ENCODE peak calls at places on chromosome 6, in nine cellular contexts. One of them, this sample, is unnamed.

GRCh38 chr6:82984720-82985119 is 80.9 kb downstream of the UBE3D start:
- DNase-seq in stomach: no peak
- DNase-seq in upper lobe of left lung: no peak
- DNase-seq in ovary: no peak
- DNase-seq in A549: no peak
- DNase-seq in HepG2: no peak
- DNase-seq in K562: no peak
- DNase-seq in tibial nerve: no peak
- DNase-seq in transverse colon: no peak
- DNase-seq in this sample: no peak

GRCh38 chr6:43742931-43743632 is 26.9 kb upstream of the VEGFA start:
- DNase-seq in stomach: no peak
- DNase-seq in upper lobe of left lung: no peak
- DNase-seq in ovary: no peak
- DNase-seq in A549: no peak
- DNase-seq in HepG2: no peak
- DNase-seq in K562: no peak
- DNase-seq in tibial nerve: no peak
- DNase-seq in transverse colon: no peak
- DNase-seq in this sample: peak

GRCh38 chr6:36829919-36830544 is 9.2 kb downstream of the CPNE5 start:
- DNase-seq in stomach: peak
- DNase-seq in upper lobe of left lung: no peak
- DNase-seq in ovary: peak
- DNase-seq in A549: no peak
- DNase-seq in HepG2: peak
- DNase-seq in K562: no peak
- DNase-seq in tibial nerve: peak
- DNase-seq in transverse colon: peak
- DNase-seq in this sample: peak

GRCh38 chr6:107819976-107820551 is 4.0 kb downstream of the SCML4 start:
- DNase-seq in stomach: no peak
- DNase-seq in upper lobe of left lung: no peak
- DNase-seq in ovary: no peak
- DNase-seq in A549: no peak
- DNase-seq in HepG2: no peak
- DNase-seq in K562: no peak
- DNase-seq in tibial nerve: no peak
- DNase-seq in transverse colon: peak
- DNase-seq in this sample: no peak

GRCh38 chr6:117558818-117559217 is 43.5 kb downstream of the GOPC start:
- DNase-seq in stomach: no peak
- DNase-seq in upper lobe of left lung: no peak
- DNase-seq in ovary: no peak
- DNase-seq in A549: no peak
- DNase-seq in HepG2: no peak
- DNase-seq in K562: no peak
- DNase-seq in tibial nerve: no peak
- DNase-seq in transverse colon: no peak
- DNase-seq in this sample: no peak

GRCh38 chr6:11207199-11207968 is 25.1 kb downstream of the NEDD9 start:
- DNase-seq in stomach: peak
- DNase-seq in upper lobe of left lung: no peak
- DNase-seq in ovary: no peak
- DNase-seq in A549: peak
- DNase-seq in HepG2: peak
- DNase-seq in K562: no peak
- DNase-seq in tibial nerve: no peak
- DNase-seq in transverse colon: peak
- DNase-seq in this sample: peak

GRCh38 chr6:3124667-3125066 is 6.2 kb downstream of the BPHL start:
- DNase-seq in stomach: no peak
- DNase-seq in upper lobe of left lung: no peak
- DNase-seq in ovary: no peak
- DNase-seq in A549: no peak
- DNase-seq in HepG2: no peak
- DNase-seq in K562: no peak
- DNase-seq in tibial nerve: no peak
- DNase-seq in transverse colon: no peak
- DNase-seq in this sample: no peak

GRCh38 chr6:143962644-143962929 is 45.5 kb downstream of the PLAGL1 start:
- DNase-seq in stomach: no peak
- DNase-seq in upper lobe of left lung: no peak
- DNase-seq in ovary: no peak
- DNase-seq in A549: no peak
- DNase-seq in HepG2: no peak
- DNase-seq in K562: no peak
- DNase-seq in tibial nerve: no peak
- DNase-seq in transverse colon: no peak
- DNase-seq in this sample: no peak

GRCh38 chr6:151248295-151248694 is 8.5 kb downstream of the AKAP12 start:
- DNase-seq in stomach: no peak
- DNase-seq in upper lobe of left lung: no peak
- DNase-seq in ovary: no peak
- DNase-seq in A549: no peak
- DNase-seq in HepG2: no peak
- DNase-seq in K562: no peak
- DNase-seq in tibial nerve: no peak
- DNase-seq in transverse colon: no peak
- DNase-seq in this sample: no peak

GRCh38 chr6:108741346-108741989 is 106.8 kb upstream of the ARMC2 start:
- DNase-seq in stomach: no peak
- DNase-seq in upper lobe of left lung: no peak
- DNase-seq in ovary: no peak
- DNase-seq in A549: no peak
- DNase-seq in HepG2: peak
- DNase-seq in K562: no peak
- DNase-seq in tibial nerve: no peak
- DNase-seq in transverse colon: no peak
- DNase-seq in this sample: no peak

GRCh38 chr6:138953451-138953850 is 34.6 kb downstream of the REPS1 start:
- DNase-seq in stomach: no peak
- DNase-seq in upper lobe of left lung: no peak
- DNase-seq in ovary: no peak
- DNase-seq in A549: no peak
- DNase-seq in HepG2: no peak
- DNase-seq in K562: no peak
- DNase-seq in tibial nerve: no peak
- DNase-seq in transverse colon: no peak
- DNase-seq in this sample: no peak

GRCh38 chr6:6390849-6391602 is 70.6 kb upstream of the F13A1 start:
- DNase-seq in stomach: no peak
- DNase-seq in upper lobe of left lung: no peak
- DNase-seq in ovary: no peak
- DNase-seq in A549: no peak
- DNase-seq in HepG2: no peak
- DNase-seq in K562: no peak
- DNase-seq in tibial nerve: no peak
- DNase-seq in transverse colon: no peak
- DNase-seq in this sample: no peak

GRCh38 chr6:139743629-139744028 is 369.2 kb upstream of the CITED2 start:
- DNase-seq in stomach: no peak
- DNase-seq in upper lobe of left lung: no peak
- DNase-seq in ovary: no peak
- DNase-seq in A549: peak
- DNase-seq in HepG2: peak
- DNase-seq in K562: no peak
- DNase-seq in tibial nerve: no peak
- DNase-seq in transverse colon: no peak
- DNase-seq in this sample: no peak

GRCh38 chr6:107621216-107621940 is 131.5 kb downstream of the SOBP start:
- DNase-seq in stomach: no peak
- DNase-seq in upper lobe of left lung: no peak
- DNase-seq in ovary: no peak
- DNase-seq in A549: no peak
- DNase-seq in HepG2: no peak
- DNase-seq in K562: no peak
- DNase-seq in tibial nerve: no peak
- DNase-seq in transverse colon: no peak
- DNase-seq in this sample: no peak

GRCh38 chr6:36443951-36444428 is 1.2 kb downstream of the KCTD20 start:
- DNase-seq in stomach: no peak
- DNase-seq in upper lobe of left lung: no peak
- DNase-seq in ovary: no peak
- DNase-seq in A549: peak
- DNase-seq in HepG2: peak
- DNase-seq in K562: peak
- DNase-seq in tibial nerve: no peak
- DNase-seq in transverse colon: no peak
- DNase-seq in this sample: no peak

GRCh38 chr6:152184573-152185157 is 377.2 kb downstream of the ESR1 start:
- DNase-seq in stomach: no peak
- DNase-seq in upper lobe of left lung: no peak
- DNase-seq in ovary: no peak
- DNase-seq in A549: no peak
- DNase-seq in HepG2: no peak
- DNase-seq in K562: no peak
- DNase-seq in tibial nerve: no peak
- DNase-seq in transverse colon: no peak
- DNase-seq in this sample: no peak

DNA sequence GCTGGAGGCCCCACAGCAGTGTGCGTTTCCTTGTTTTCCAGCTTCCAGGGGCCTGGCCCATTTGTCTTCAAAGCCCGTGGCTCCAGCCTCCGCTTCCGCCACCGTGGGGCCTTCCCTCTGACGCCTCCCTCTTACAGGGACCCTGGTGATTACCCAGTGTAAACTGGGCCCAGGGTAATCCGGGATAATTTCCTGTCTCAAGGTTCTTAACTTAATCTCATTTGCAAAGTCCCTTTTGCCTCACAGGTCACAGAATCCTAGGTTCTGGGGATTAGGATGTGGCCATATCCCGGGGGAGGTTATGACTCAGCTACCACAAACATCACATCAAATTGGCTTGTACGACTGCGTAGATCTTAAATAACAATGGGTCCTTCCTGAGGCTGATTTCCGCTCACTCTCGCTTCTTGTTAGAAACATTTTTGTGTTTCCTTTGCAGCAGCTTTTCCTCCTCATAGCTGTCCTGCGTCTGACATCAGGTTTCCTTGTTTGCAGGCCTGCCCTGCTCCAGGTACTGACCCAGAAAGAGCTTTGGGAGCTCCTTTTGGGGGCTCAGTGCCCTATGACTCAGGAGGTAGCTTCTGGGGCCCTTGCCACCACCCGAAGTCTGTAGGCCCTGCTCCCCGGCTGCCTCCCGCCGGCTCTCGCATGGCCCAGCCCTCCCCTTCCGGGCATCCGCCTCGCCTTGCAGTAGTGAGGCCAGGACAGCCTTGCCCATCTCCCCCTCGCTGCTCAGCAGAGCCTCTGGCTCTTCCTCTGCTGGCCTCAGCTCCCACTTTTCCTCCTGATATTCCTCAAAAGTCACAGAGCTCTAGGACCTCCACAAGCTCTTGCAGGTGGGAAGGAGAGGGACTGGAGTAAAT is 100.5 kb downstream of the ERMARD start:
- DNase-seq in stomach: peak
- DNase-seq in upper lobe of left lung: peak
- DNase-seq in ovary: peak
- DNase-seq in A549: no peak
- DNase-seq in HepG2: no peak
- DNase-seq in K562: no peak
- DNase-seq in tibial nerve: no peak
- DNase-seq in transverse colon: no peak
- DNase-seq in this sample: no peak
- TF ChIP-seq EP300 in stomach: no peak
- TF ChIP-seq EP300 in upper lobe of left lung: peak
- TF ChIP-seq EP300 in ovary: no peak
- TF ChIP-seq EP300 in A549: no peak
- TF ChIP-seq EP300 in HepG2: no peak
- TF ChIP-seq EP300 in K562: no peak
- TF ChIP-seq EP300 in tibial nerve: peak
- TF ChIP-seq EP300 in transverse colon: no peak
- TF ChIP-seq EP300 in this sample: no peak

GRCh38 chr6:56683882-56684281 is 41.2 kb upstream of the DST start:
- DNase-seq in stomach: no peak
- DNase-seq in upper lobe of left lung: no peak
- DNase-seq in ovary: no peak
- DNase-seq in A549: peak
- DNase-seq in HepG2: peak
- DNase-seq in K562: no peak
- DNase-seq in tibial nerve: no peak
- DNase-seq in transverse colon: peak
- DNase-seq in this sample: no peak
- TF ChIP-seq EP300 in stomach: no peak
- TF ChIP-seq EP300 in upper lobe of left lung: peak
- TF ChIP-seq EP300 in ovary: no peak
- TF ChIP-seq EP300 in A549: peak
- TF ChIP-seq EP300 in HepG2: peak
- TF ChIP-seq EP300 in K562: no peak
- TF ChIP-seq EP300 in tibial nerve: peak
- TF ChIP-seq EP300 in transverse colon: no peak
- TF ChIP-seq EP300 in this sample: no peak

DNA sequence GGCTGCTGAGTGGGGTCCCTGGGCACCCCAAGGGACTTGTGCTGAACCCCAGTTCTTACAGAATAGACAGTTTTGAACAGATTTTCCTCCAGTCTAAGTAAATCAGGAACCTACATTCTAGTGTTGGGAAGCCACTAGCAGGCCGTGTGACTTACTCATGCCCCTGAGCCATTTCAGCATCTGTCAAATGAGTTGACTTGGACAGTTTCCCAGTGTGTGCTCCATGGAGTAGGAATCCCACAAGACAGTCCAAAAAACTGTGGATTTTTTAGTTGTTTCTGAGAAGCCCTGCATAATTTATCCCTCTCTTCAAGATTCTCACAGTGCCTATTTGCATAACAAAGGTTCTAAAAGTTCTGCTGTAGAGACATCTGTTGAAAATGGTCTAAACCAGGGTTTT is 2.1 kb downstream of the GABRR2 start:
- DNase-seq in stomach: no peak
- DNase-seq in upper lobe of left lung: no peak
- DNase-seq in ovary: no peak
- DNase-seq in A549: no peak
- DNase-seq in HepG2: no peak
- DNase-seq in K562: no peak
- DNase-seq in tibial nerve: no peak
- DNase-seq in transverse colon: no peak
- DNase-seq in this sample: no peak
- TF ChIP-seq EP300 in stomach: no peak
- TF ChIP-seq EP300 in upper lobe of left lung: no peak
- TF ChIP-seq EP300 in ovary: no peak
- TF ChIP-seq EP300 in A549: no peak
- TF ChIP-seq EP300 in HepG2: no peak
- TF ChIP-seq EP300 in K562: no peak
- TF ChIP-seq EP300 in tibial nerve: no peak
- TF ChIP-seq EP300 in transverse colon: no peak
- TF ChIP-seq EP300 in this sample: no peak

DNA sequence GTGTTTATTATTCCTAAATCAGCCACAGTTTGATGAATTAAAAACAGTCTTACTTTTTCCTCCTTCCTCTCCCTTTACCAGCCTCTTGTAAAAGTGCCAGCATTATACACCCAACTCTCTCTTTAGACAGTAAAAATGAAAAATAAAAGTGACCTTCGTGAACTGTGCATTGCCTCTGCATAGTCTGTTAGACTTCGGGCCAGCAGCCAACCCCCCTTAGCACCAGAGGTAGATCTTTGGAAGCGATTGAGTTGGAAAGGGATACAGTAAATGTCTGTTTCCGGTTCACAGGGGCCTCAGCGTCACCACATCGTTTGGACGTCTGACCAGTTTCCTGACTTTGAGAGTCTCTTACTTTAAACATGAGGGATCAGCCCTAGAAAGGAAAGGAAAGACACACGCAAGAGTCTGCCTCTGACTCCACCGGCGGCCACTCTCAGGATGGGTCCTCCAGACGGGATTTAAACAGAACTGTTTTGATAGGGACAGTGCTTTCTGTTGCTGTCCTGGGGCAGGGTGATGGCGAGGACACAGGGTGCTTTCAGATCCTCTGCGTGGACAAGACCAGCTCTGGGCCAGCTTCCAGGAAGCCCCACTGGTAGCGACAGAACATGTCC is 206.6 kb upstream of the PREP start:
- DNase-seq in stomach: no peak
- DNase-seq in upper lobe of left lung: no peak
- DNase-seq in ovary: peak
- DNase-seq in A549: peak
- DNase-seq in HepG2: no peak
- DNase-seq in K562: no peak
- DNase-seq in tibial nerve: no peak
- DNase-seq in transverse colon: peak
- DNase-seq in this sample: peak
- TF ChIP-seq EP300 in stomach: no peak
- TF ChIP-seq EP300 in upper lobe of left lung: peak
- TF ChIP-seq EP300 in ovary: no peak
- TF ChIP-seq EP300 in A549: no peak
- TF ChIP-seq EP300 in HepG2: no peak
- TF ChIP-seq EP300 in K562: no peak
- TF ChIP-seq EP300 in tibial nerve: no peak
- TF ChIP-seq EP300 in transverse colon: no peak
- TF ChIP-seq EP300 in this sample: no peak